ENCODE peak calls at places on chromosomes 7 and 10, in nine cellular contexts. L, T, S, U, K, C, Q, M and P are unnamed samples.

GRCh38 chr10:91875156-91875555 is 34.1 kb downstream of the FGFBP3 start:
- DNase-seq in Q (no peak), M (no peak), C (no peak), K (no peak), T (no peak), S (no peak), U (no peak), L (no peak), P (no peak)

GRCh38 chr7:91636129-91636724 is 244.3 kb downstream of the MTERF1 start:
- DNase-seq in U (peak; percentile 57), S (peak; percentile 35), M (peak; percentile 53), C (peak; percentile 66), L (no peak), K (no peak), T (no peak), Q (no peak), P (peak; percentile 14)

GRCh38 chr7:18504965-18505364 is 9.4 kb downstream of the HDAC9 start:
- DNase-seq in U (no peak), Q (no peak), T (no peak), M (no peak), L (no peak), S (no peak), K (no peak), C (no peak), P (no peak)

GRCh38 chr7:22723642-22724041 is 3.4 kb upstream of the IL6 start:
- DNase-seq in Q (no peak), C (no peak), T (no peak), L (no peak), U (peak; percentile 60), K (peak; percentile 32), M (no peak), S (no peak), P (no peak)

GRCh38 chr7:159136846-159137245 is 7.8 kb downstream of the VIPR2 start:
- DNase-seq in L (no peak), C (peak; percentile 47), Q (no peak), U (no peak), M (no peak), T (no peak), S (no peak), K (no peak), P (no peak)

GRCh38 chr10:809671-810350 is 120.3 kb upstream of the DIP2C start:
- DNase-seq in T (no peak), U (no peak), L (no peak), K (no peak), S (no peak), Q (no peak), M (no peak), C (peak; percentile 41), P (no peak)

GRCh38 chr10:132319853-132320669 is 11.9 kb upstream of the LRRC27 start:
- DNase-seq in U (peak; percentile 87), Q (no peak), C (no peak), L (no peak), T (no peak), K (peak; percentile 89), M (peak; percentile 59), S (no peak), P (peak; percentile 89)

GRCh38 chr7:156950381-156950858 is 908 bp downstream of the NOM1 start:
- DNase-seq in K (peak; percentile 46), T (no peak), M (peak; percentile 18), Q (no peak), L (no peak), S (no peak), U (peak; percentile 9), C (no peak), P (no peak)

GRCh38 chr10:119206603-119207366 is 586 bp upstream of the GRK5 start:
- DNase-seq in Q (peak; percentile 81), C (peak; percentile 87), S (peak; percentile 73), U (peak; percentile 67), L (no peak), T (peak; percentile 15), M (peak; percentile 53), K (peak; percentile 86), P (no peak)

GRCh38 chr7:111869266-111869665 is 307.0 kb upstream of the IMMP2L start:
- DNase-seq in L (no peak), M (no peak), Q (no peak), U (no peak), K (no peak), T (no peak), C (no peak), S (no peak), P (no peak)

GRCh38 chr7:98199131-98199530 is 12.1 kb upstream of the BHLHA15 start:
- DNase-seq in M (no peak), K (no peak), U (peak; percentile 67), S (no peak), Q (no peak), C (no peak), L (no peak), T (no peak), P (no peak)

GRCh38 chr7:159119851-159120539 is 24.7 kb downstream of the VIPR2 start:
- DNase-seq in C (peak; percentile 40), Q (no peak), K (no peak), L (no peak), T (no peak), S (no peak), M (no peak), U (no peak), P (no peak)